ENCODE peak calls at places on chromosomes 7 and 10, in five cellular contexts. V, K, O, B and N are unnamed samples.

GRCh38 chr10:68110027-68110426 is 739 bp downstream of the MYPN start:
- DNase-seq in K (no peak), O (no peak), B (no peak), V (no peak), N (no peak)

GRCh38 chr7:90982228-90982627 is 282.0 kb upstream of the FZD1 start:
- DNase-seq in O (no peak), B (no peak), V (no peak), K (no peak), N (no peak)

GRCh38 chr10:130025811-130026510 is 61.9 kb upstream of the EBF3 start:
- DNase-seq in V (no peak), O (peak), B (no peak), K (no peak), N (no peak)

GRCh38 chr7:44172803-44173424 is 16.3 kb downstream of the GCK start:
- DNase-seq in K (no peak), O (no peak), V (no peak), B (no peak), N (no peak)

GRCh38 chr7:79823246-79823951 is 311.2 kb upstream of the GNAI1 start:
- DNase-seq in O (no peak), K (no peak), B (no peak), V (no peak), N (no peak)

GRCh38 chr10:5538446-5538845 is 13.7 kb downstream of the CALML3 start:
- DNase-seq in B (peak), V (no peak), O (peak), K (no peak), N (peak)

GRCh38 chr10:88986549-88987242 is 3.9 kb upstream of the FAS start:
- DNase-seq in V (peak), B (peak), K (no peak), O (no peak), N (peak)

GRCh38 chr7:23106801-23107713 is 1.5 kb downstream of the KLHL7 start:
- DNase-seq in B (no peak), V (no peak), O (no peak), K (no peak), N (no peak)

GRCh38 chr10:72862957-72863356 is 30.6 kb upstream of the OIT3 start:
- DNase-seq in V (no peak), B (no peak), O (no peak), K (no peak), N (no peak)

GRCh38 chr10:88702848-88703597 is 3.0 kb upstream of the LIPK start:
- DNase-seq in B (peak), O (peak), K (no peak), V (no peak), N (no peak)

GRCh38 chr7:23967949-23968599 is 258.1 kb downstream of the STK31 start:
- DNase-seq in O (no peak), B (no peak), V (no peak), K (no peak), N (no peak)

GRCh38 chr7:88401009-88401623 is 94.4 kb upstream of the STEAP4 start:
- DNase-seq in O (no peak), K (no peak), B (peak), V (no peak), N (no peak)

GRCh38 chr7:44617225-44617885 is 10.9 kb downstream of the OGDH start:
- DNase-seq in B (peak), K (no peak), O (peak), V (no peak), N (peak)

GRCh38 chr7:14837216-14837615 is 65.3 kb downstream of the DGKB start:
- DNase-seq in O (no peak), B (no peak), V (no peak), K (no peak), N (peak)

GRCh38 chr7:44976040-44976745 is 2.6 kb downstream of the MYO1G start:
- DNase-seq in V (no peak), B (no peak), O (no peak), K (no peak), N (no peak)

GRCh38 chr10:4941540-4942330 is 21.5 kb upstream of the AKR1C1 start:
- DNase-seq in O (peak), B (peak), K (no peak), V (no peak), N (no peak)

GRCh38 chr10:116671274-116671926 is 50.6 kb downstream of the PNLIPRP2 start:
- DNase-seq in K (no peak), B (peak), O (no peak), V (no peak), N (peak)

GRCh38 chr10:79246209-79246581 is 101.1 kb upstream of the PPIF start:
- DNase-seq in V (no peak), K (no peak), O (peak), B (no peak), N (no peak)

GRCh38 chr7:69833964-69834363 is 235.7 kb downstream of the AUTS2 start:
- DNase-seq in B (no peak), O (no peak), V (no peak), K (no peak), N (no peak)

GRCh38 chr10:5510281-5511072 is 11.1 kb upstream of the CALML5 start:
- DNase-seq in B (no peak), O (no peak), K (no peak), V (no peak), N (no peak)

GRCh38 chr7:140079121-140079536 is 16.4 kb upstream of the PARP12 start:
- DNase-seq in O (peak), V (no peak), B (peak), K (no peak), N (peak)

GRCh38 chr7:6447589-6448210 is at the start of gene DAGLB:
- DNase-seq in O (peak), V (peak), K (peak), B (peak), N (peak)

GRCh38 chr10:66215005-66215404 is 710.8 kb upstream of the LRRTM3 start:
- DNase-seq in B (no peak), O (peak), V (no peak), K (no peak), N (no peak)

GRCh38 chr10:69359089-69360025 is 57.4 kb downstream of the TACR2 start:
- DNase-seq in V (no peak), O (peak), B (no peak), K (peak), N (no peak)

GRCh38 chr10:18437486-18437885 is 213.9 kb downstream of the NSUN6 start:
- DNase-seq in B (no peak), O (no peak), V (no peak), K (no peak), N (no peak)

GRCh38 chr10:99917963-99918825 is 91.6 kb downstream of the DNMBP start:
- DNase-seq in V (peak), B (peak), K (no peak), O (no peak), N (peak)

GRCh38 chr10:78755075-78755695 is 313.6 kb upstream of the ZMIZ1 start:
- DNase-seq in V (no peak), O (no peak), B (no peak), K (no peak), N (no peak)

GRCh38 chr10:84838851-84839250 is 510.5 kb downstream of the CCSER2 start:
- DNase-seq in K (no peak), B (no peak), V (no peak), O (no peak), N (no peak)

GRCh38 chr10:84846646-84847045 is 518.3 kb downstream of the CCSER2 start:
- DNase-seq in K (no peak), V (no peak), O (no peak), B (no peak), N (no peak)

GRCh38 chr10:84845628-84846261 is 517.4 kb downstream of the CCSER2 start:
- DNase-seq in V (no peak), K (no peak), B (no peak), O (no peak), N (no peak)

GRCh38 chr10:84837877-84838276 is 509.5 kb downstream of the CCSER2 start:
- DNase-seq in O (no peak), K (no peak), B (no peak), V (no peak), N (no peak)

DNA sequence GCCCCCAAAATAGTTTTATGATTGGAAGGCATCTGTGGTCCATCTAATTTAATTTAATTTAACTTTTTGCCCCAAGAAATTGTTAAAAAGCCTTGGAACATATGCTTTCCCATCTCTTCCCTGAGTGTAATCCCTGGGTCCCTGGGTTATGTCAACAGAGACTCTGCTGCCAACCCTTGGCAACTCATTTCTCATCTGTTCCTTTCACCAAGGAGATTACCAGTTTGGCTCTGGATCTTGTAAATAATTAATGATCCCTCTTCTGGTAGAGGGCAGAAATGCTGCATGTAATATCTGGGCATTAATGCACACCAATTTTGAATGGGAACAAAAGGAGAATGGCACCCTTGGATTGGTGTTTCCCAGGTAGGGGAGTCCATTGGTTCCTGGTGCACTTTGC is 514.2 kb downstream of the CCSER2 start:
- DNase-seq in K (no peak), B (no peak), O (no peak), V (no peak), N (no peak)
- TF ChIP-seq CTCF in K (no peak), B (no peak), O (no peak), V (no peak), N (no peak)

DNA sequence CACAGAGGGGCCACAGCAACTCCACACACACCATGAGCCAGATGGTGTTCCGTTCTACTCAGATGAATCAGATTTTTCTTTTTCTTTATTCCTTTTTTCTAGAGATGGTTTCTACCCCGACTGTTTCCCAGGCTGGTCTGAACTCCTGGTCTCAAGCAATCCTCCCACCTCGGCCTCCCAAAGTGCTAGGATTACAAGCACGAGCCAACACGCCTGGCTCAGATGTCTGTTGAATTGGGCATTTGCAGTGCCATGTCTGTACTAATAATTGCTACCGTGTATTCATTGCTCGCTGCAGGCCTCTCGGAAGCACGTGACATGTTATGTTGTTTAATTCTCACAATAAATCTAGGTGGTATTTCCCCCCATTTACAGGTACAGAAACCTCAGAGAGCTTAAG is 67.2 kb downstream of the RABGEF1 start:
- DNase-seq in O (no peak), K (no peak), B (no peak), V (no peak), N (no peak)
- TF ChIP-seq CTCF in O (no peak), K (no peak), B (no peak), V (no peak), N (no peak)

GRCh38 chr10:127168251-127168650 is 28.1 kb downstream of the INSYN2A start:
- DNase-seq in K (no peak), B (no peak), V (no peak), O (no peak), N (no peak)
- TF ChIP-seq CTCF in K (no peak), B (no peak), V (no peak), O (no peak), N (no peak)

GRCh38 chr10:60974463-60975149 is 30.6 kb upstream of the RHOBTB1 start:
- DNase-seq in O (no peak), K (no peak), B (peak), V (no peak), N (no peak)

GRCh38 chr10:60968504-60968903 is 24.5 kb upstream of the RHOBTB1 start:
- DNase-seq in B (no peak), V (no peak), O (no peak), K (no peak), N (no peak)

GRCh38 chr10:60967854-60968484 is 24.0 kb upstream of the RHOBTB1 start:
- DNase-seq in V (no peak), B (no peak), O (no peak), K (no peak), N (no peak)

GRCh38 chr10:60967260-60967659 is 23.3 kb upstream of the RHOBTB1 start:
- DNase-seq in B (no peak), V (no peak), O (no peak), K (no peak), N (no peak)

DNA sequence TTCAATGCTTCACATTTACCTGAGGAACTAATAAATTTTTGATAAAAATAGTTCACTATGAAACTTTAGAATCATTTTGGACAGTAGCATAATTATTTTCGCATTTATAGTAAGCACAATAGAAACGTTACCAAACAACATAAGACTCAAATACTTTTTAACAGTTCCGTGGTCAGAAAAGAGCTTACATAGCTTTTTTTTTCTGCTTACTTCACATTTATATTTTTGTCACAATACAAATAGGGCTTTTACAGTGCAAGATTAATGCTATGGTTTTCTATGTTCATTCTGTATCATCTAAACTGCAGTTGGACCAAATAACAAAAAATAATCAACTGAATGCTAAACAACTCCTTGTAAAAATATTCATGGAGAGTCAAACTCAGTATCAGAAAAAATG is 26.5 kb upstream of the RHOBTB1 start:
- DNase-seq in K (no peak), O (no peak), V (no peak), B (no peak), N (no peak)
- TF ChIP-seq CTCF in K (no peak), O (no peak), V (no peak), B (no peak), N (no peak)

GRCh38 chr7:152959610-152960009 is 200.1 kb downstream of the ACTR3B start:
- DNase-seq in B (no peak), O (no peak), K (no peak), V (no peak), N (no peak)
- TF ChIP-seq CTCF in B (no peak), O (no peak), K (no peak), V (no peak), N (no peak)

GRCh38 chr7:50470250-50471163 is 20.4 kb upstream of the FIGNL1 start:
- DNase-seq in K (no peak), V (no peak), O (no peak), B (no peak), N (no peak)

GRCh38 chr7:50471970-50472369 is 21.8 kb upstream of the FIGNL1 start:
- DNase-seq in O (no peak), V (no peak), K (no peak), B (no peak), N (no peak)

GRCh38 chr7:50466815-50467569 is 16.8 kb upstream of the FIGNL1 start:
- DNase-seq in O (no peak), K (no peak), B (no peak), V (no peak), N (no peak)

GRCh38 chr7:50469181-50469580 is 19.0 kb upstream of the FIGNL1 start:
- DNase-seq in V (no peak), O (no peak), B (no peak), K (no peak), N (no peak)

DNA sequence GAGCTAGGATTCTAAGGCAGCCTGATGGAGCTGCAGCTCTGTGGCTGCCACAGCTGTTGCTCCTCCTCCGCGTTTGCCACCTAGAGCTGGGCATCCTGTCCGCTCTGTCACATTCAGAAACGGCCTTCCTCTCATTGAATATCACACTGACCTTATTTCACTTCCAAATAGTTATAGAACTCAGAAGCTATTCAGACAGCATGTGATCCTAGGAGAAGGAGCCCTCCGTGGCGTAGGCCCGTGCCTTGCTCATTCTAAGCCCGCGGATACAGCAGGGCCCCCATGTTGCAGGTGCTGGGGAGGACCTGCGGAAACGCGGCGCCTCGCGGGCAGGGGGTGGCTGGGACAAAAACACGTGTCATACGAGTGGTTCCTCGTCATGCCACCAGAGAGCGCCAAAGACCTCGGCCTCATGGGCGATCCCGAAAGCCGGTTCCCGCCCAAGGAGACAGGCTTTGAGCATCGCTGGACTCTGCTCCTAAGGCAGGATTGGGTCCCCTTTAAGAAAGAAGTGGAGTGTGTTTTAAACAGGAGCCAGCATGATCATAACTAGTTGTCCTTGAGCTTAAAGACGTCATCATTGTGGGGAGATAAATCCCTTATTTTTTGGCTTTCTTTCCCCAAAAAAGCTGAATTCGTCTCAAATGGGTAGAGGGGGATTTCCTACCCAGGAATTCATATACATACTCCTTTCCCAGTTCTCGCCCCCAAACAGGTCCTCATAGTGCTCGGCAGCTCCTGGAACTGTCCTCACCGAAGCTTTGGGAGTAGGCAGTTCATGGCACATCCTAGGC is 17.9 kb upstream of the FIGNL1 start:
- DNase-seq in V (peak), B (peak), K (peak), O (peak), N (peak)
- TF ChIP-seq CTCF in V (peak), B (peak), K (peak), O (peak), N (peak)